ENCODE peak calls at places on chromosome 11, in seven cellular contexts. H, B, S, Y, M, R and O are unnamed samples.

GRCh38 chr11:119421941-119422504 is 949 bp downstream of the THY1 start:
- DNase-seq in Y (no peak), S (peak; percentile 66), M (peak; percentile 34), H (no peak), R (no peak), B (no peak), O (peak; percentile 35)

GRCh38 chr11:118152552-118153471 is at the start of gene SCN4B:
- DNase-seq in H (peak; percentile 18), Y (peak; percentile 55), B (peak; percentile 53), R (no peak), S (peak; percentile 80), M (peak; percentile 87), O (peak; percentile 31)

GRCh38 chr11:3077846-3078440 is 20.7 kb upstream of the CARS1 start:
- DNase-seq in B (no peak), M (no peak), H (no peak), S (no peak), Y (no peak), R (no peak), O (no peak)

GRCh38 chr11:4697583-4697982 is at the start of gene OR51E2:
- DNase-seq in S (no peak), H (peak; percentile 6), Y (no peak), B (peak; percentile 19), R (no peak), M (no peak), O (peak; percentile 22)

GRCh38 chr11:10272132-10272531 is 21.9 kb downstream of the SBF2 start:
- DNase-seq in S (no peak), R (no peak), B (no peak), H (no peak), Y (no peak), M (no peak), O (no peak)

GRCh38 chr11:65506770-65507485 is 8.1 kb downstream of the MALAT1 start:
- DNase-seq in S (no peak), H (peak; percentile 64), R (peak; percentile 36), M (peak; percentile 64), B (peak; percentile 74), Y (peak; percentile 70), O (peak; percentile 84)

GRCh38 chr11:95455228-95455627 is 224.2 kb upstream of the SESN3 start:
- DNase-seq in Y (no peak), H (no peak), S (no peak), R (no peak), M (no peak), B (no peak), O (no peak)

GRCh38 chr11:34331329-34331728 is 26.5 kb downstream of the ABTB2 start:
- DNase-seq in R (no peak), M (no peak), S (no peak), H (peak; percentile 86), B (no peak), Y (no peak), O (peak; percentile 74)

GRCh38 chr11:6568191-6568918 is 35.1 kb downstream of the RRP8 start:
- DNase-seq in B (no peak), H (peak; percentile 73), M (peak; percentile 70), Y (no peak), S (no peak), R (no peak), O (peak; percentile 23)

GRCh38 chr11:2561283-2562180 is 116.7 kb downstream of the KCNQ1 start:
- DNase-seq in M (no peak), Y (peak; percentile 43), R (no peak), S (peak; percentile 15), B (peak; percentile 6), H (no peak), O (no peak)

GRCh38 chr11:64753019-64753379 is 6.8 kb downstream of the PYGM start:
- DNase-seq in Y (no peak), H (no peak), B (no peak), M (no peak), S (no peak), R (no peak), O (no peak)

GRCh38 chr11:123653405-123653996 is 923 bp downstream of the SCN3B start:
- DNase-seq in R (no peak), H (peak; percentile 4), Y (no peak), M (no peak), S (peak; percentile 59), B (no peak), O (no peak)
- TF ChIP-seq CTCF in R (no peak), H (no peak), Y (no peak), M (peak; percentile 23), S (peak; percentile 14), B (peak; percentile 3), O (no peak)

GRCh38 chr11:22133785-22134184 is 59.1 kb upstream of the ANO5 start:
- DNase-seq in B (no peak), S (no peak), Y (no peak), M (no peak), H (no peak), R (no peak), O (no peak)

GRCh38 chr11:22130462-22131053 is 62.3 kb upstream of the ANO5 start:
- DNase-seq in S (no peak), B (no peak), M (peak; percentile 53), R (no peak), Y (no peak), H (no peak), O (no peak)
- TF ChIP-seq CTCF in S (peak; percentile 67), B (peak; percentile 11), M (no peak), R (no peak), Y (peak; percentile 47), H (no peak), O (no peak)

GRCh38 chr11:47175746-47176327 is 842 bp downstream of the ARFGAP2 start:
- DNase-seq in M (no peak), Y (no peak), S (no peak), H (no peak), R (no peak), B (no peak), O (no peak)

GRCh38 chr11:47177229-47177845 is 658 bp upstream of the ARFGAP2 start:
- DNase-seq in Y (peak; percentile 88), R (peak; percentile 72), H (peak; percentile 74), B (peak; percentile 73), M (peak; percentile 72), S (no peak), O (peak; percentile 78)

GRCh38 chr11:47177846-47178245 is 1.2 kb upstream of the ARFGAP2 start:
- DNase-seq in S (no peak), R (no peak), H (no peak), B (no peak), Y (no peak), M (no peak), O (no peak)

GRCh38 chr11:47178305-47178704 is 1.6 kb upstream of the ARFGAP2 start:
- DNase-seq in M (no peak), Y (no peak), B (no peak), R (no peak), H (no peak), S (no peak), O (no peak)

GRCh38 chr11:47176328-47177228 is at the start of gene ARFGAP2:
- DNase-seq in Y (peak; percentile 98), S (peak; percentile 98), M (peak; percentile 98), H (peak; percentile 97), B (peak; percentile 97), R (peak; percentile 95), O (peak; percentile 99)
- TF ChIP-seq CTCF in Y (no peak), S (no peak), M (no peak), H (no peak), B (no peak), R (no peak), O (no peak)

GRCh38 chr11:35711173-35711910 is 48.8 kb downstream of the TRIM44 start:
- DNase-seq in B (no peak), Y (no peak), R (no peak), H (no peak), M (no peak), S (no peak), O (no peak)
- TF ChIP-seq CTCF in B (no peak), Y (no peak), R (no peak), H (no peak), M (no peak), S (no peak), O (no peak)

DNA sequence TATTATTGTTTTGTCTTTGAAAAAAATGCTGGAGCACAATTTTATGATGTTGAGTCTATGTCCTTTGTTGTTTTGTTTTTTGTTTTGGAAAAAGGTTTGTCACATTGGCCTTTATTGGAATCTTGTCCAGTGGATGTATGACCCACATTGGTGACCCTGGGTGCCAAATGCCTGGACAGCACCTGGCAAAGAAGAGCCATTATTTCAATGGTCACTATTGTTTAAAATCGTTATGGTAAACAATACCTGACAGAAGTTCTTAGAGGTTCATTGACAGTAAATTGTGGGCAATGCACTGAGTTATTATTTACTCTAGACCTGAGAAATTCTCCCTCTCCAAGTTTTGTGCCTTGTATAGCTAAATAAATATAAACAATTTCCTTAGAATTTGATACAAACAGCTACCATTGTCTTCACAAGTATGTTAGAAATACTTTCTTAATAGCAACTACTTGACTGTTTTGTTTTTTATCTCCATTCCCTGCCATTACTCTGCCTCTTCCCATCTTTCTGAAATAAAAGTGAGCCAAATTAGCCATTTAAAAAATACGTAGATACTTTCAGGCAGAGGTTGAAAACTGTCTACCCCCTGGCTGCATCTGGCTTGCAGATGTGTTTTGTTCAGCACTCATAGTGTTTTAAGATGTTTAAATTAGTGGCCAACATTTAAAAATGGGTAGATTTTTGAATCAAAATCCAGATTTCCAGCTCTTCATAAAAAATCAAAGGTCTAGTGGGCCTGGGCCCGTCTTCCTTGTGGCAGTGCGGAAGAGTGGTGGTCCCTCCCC is 39.9 kb downstream of the BMAL1 start:
- DNase-seq in H (no peak), R (no peak), M (no peak), Y (peak; percentile 33), S (no peak), B (no peak), O (peak; percentile 77)
- TF ChIP-seq CTCF in H (no peak), R (no peak), M (no peak), Y (no peak), S (no peak), B (no peak), O (no peak)

GRCh38 chr11:32173435-32173834 is 82.6 kb downstream of the RCN1 start:
- DNase-seq in Y (peak; percentile 58), B (peak; percentile 61), S (peak; percentile 82), M (peak; percentile 74), R (no peak), H (peak; percentile 66), O (peak; percentile 84)
- TF ChIP-seq CTCF in Y (peak; percentile 51), B (peak; percentile 49), S (peak; percentile 60), M (peak; percentile 78), R (no peak), H (peak; percentile 72), O (peak; percentile 67)

GRCh38 chr11:125264091-125265022 is 99.8 kb downstream of the PKNOX2 start:
- DNase-seq in Y (no peak), S (no peak), H (no peak), R (no peak), M (no peak), B (no peak), O (no peak)

GRCh38 chr11:125263268-125263790 is 98.8 kb downstream of the PKNOX2 start:
- DNase-seq in B (peak; percentile 57), H (peak; percentile 100), R (no peak), M (peak; percentile 54), Y (peak; percentile 68), S (peak; percentile 78), O (peak; percentile 95)

GRCh38 chr11:125262194-125262824 is 97.8 kb downstream of the PKNOX2 start:
- DNase-seq in B (no peak), M (peak; percentile 49), Y (no peak), R (no peak), H (no peak), S (no peak), O (no peak)

GRCh38 chr11:125262825-125263218 is 98.3 kb downstream of the PKNOX2 start:
- DNase-seq in H (no peak), Y (no peak), R (no peak), S (no peak), M (peak; percentile 30), B (no peak), O (peak; percentile 15)

GRCh38 chr11:125261471-125262087 is 97.0 kb downstream of the PKNOX2 start:
- DNase-seq in S (no peak), B (no peak), Y (no peak), H (no peak), R (no peak), M (no peak), O (peak; percentile 13)
- TF ChIP-seq CTCF in S (no peak), B (no peak), Y (no peak), H (no peak), R (no peak), M (no peak), O (no peak)